ENCODE peak calls at places on chromosome 17, in eight cellular contexts. O is hepatocyte, J is RWPE1, D is esophagus squamous epithelium, L is tibial nerve, S is GM12878, E is right atrium auricular region, G is HCT116. U is an unnamed sample.

GRCh38 chr17:70621593-70621992 is 452.3 kb downstream of the KCNJ2 start:
- DNase-seq in J (no peak), E (no peak), S (no peak), O (no peak), L (no peak), G (no peak), D (no peak), U (no peak)

GRCh38 chr17:40528692-40529417 is 27.4 kb upstream of the TNS4 start:
- DNase-seq in S (no peak), L (peak; percentile 5), E (no peak), J (no peak), D (no peak), G (no peak), O (no peak), U (no peak)

GRCh38 chr17:75806822-75807500 is 22.4 kb downstream of the UNK start:
- DNase-seq in G (no peak), S (no peak), L (no peak), J (no peak), O (no peak), D (no peak), E (no peak), U (no peak)

GRCh38 chr17:73769480-73769879 is 125.2 kb upstream of the SDK2 start:
- DNase-seq in J (no peak), S (no peak), G (no peak), D (no peak), O (no peak), E (no peak), L (no peak), U (no peak)

GRCh38 chr17:8359769-8360168 is 16.7 kb downstream of the KRABD2 start:
- DNase-seq in J (peak; percentile 70), O (no peak), D (no peak), L (no peak), S (no peak), E (no peak), G (no peak), U (no peak)

GRCh38 chr17:31704483-31704882 is 154.6 kb downstream of the COPRS start:
- DNase-seq in L (no peak), O (no peak), G (no peak), E (no peak), J (no peak), D (no peak), S (no peak), U (no peak)

GRCh38 chr17:83160443-83161297 is 81.3 kb downstream of the METRNL start:
- DNase-seq in G (no peak), L (no peak), S (no peak), O (no peak), D (no peak), E (no peak), J (no peak), U (peak; percentile 12)

GRCh38 chr17:44847581-44847980 is at the start of gene HIGD1B:
- DNase-seq in S (no peak), E (no peak), L (no peak), J (no peak), O (no peak), D (no peak), G (no peak), U (no peak)

GRCh38 chr17:71412803-71413202 is 708.0 kb upstream of the SOX9 start:
- DNase-seq in S (no peak), G (peak; percentile 93), E (no peak), O (peak; percentile 41), D (no peak), J (peak; percentile 90), L (no peak), U (no peak)

GRCh38 chr17:1294157-1294717 is 14.8 kb downstream of the TRARG1 start:
- DNase-seq in O (no peak), G (no peak), J (no peak), D (no peak), E (no peak), L (no peak), S (no peak), U (no peak)

GRCh38 chr17:43359469-43360105 is 39.2 kb upstream of the ARL4D start:
- DNase-seq in J (no peak), L (no peak), E (no peak), D (no peak), S (no peak), G (no peak), O (no peak), U (no peak)

GRCh38 chr17:37373530-37374159 is 2.1 kb upstream of the C17orf78 start:
- DNase-seq in L (peak; percentile 34), J (peak; percentile 78), D (no peak), S (no peak), O (peak; percentile 87), E (peak; percentile 65), G (peak; percentile 76), U (peak; percentile 73)

GRCh38 chr17:8377422-8377821 is 918 bp upstream of the KRABD2 start:
- DNase-seq in S (no peak), D (no peak), G (no peak), L (no peak), E (no peak), O (no peak), J (no peak), U (no peak)

GRCh38 chr17:9002236-9002609 is 19.1 kb upstream of the NTN1 start:
- DNase-seq in S (no peak), E (no peak), G (no peak), J (no peak), L (no peak), D (no peak), O (no peak), U (no peak)

GRCh38 chr17:35127751-35128514 is 6.5 kb downstream of the FNDC8 start:
- DNase-seq in G (no peak), S (no peak), L (no peak), E (peak; percentile 82), D (no peak), O (peak; percentile 51), J (no peak), U (no peak)

GRCh38 chr17:64780096-64781012 is 118.2 kb upstream of the SMURF2 start:
- DNase-seq in J (peak; percentile 81), E (no peak), D (no peak), O (peak; percentile 83), G (peak; percentile 84), L (no peak), S (no peak), U (peak; percentile 73)

GRCh38 chr17:36597866-36598777 is 3.3 kb upstream of the MRM1 start:
- DNase-seq in L (no peak), J (no peak), O (no peak), D (no peak), S (no peak), G (no peak), E (no peak), U (no peak)

GRCh38 chr17:32136856-32137255 is 5.4 kb upstream of the RHOT1 start:
- DNase-seq in J (no peak), L (no peak), G (no peak), O (no peak), E (no peak), D (no peak), S (no peak), U (no peak)

GRCh38 chr17:76562734-76563148 is 22.9 kb downstream of the PRCD start:
- DNase-seq in E (no peak), O (no peak), L (no peak), S (no peak), G (no peak), D (no peak), J (peak; percentile 76), U (no peak)

GRCh38 chr17:37735165-37735564 is 9.7 kb downstream of the HNF1B start:
- DNase-seq in L (no peak), S (no peak), J (no peak), E (no peak), G (no peak), O (no peak), D (no peak), U (no peak)

GRCh38 chr17:7426203-7426863 is 917 bp downstream of the SPEM2 start:
- DNase-seq in L (no peak), E (no peak), J (no peak), D (no peak), O (no peak), G (no peak), S (no peak), U (no peak)

GRCh38 chr17:41965694-41966375 is 760 bp upstream of the CNP start:
- DNase-seq in J (peak; percentile 91), G (peak; percentile 82), D (no peak), S (no peak), O (peak; percentile 93), E (peak; percentile 67), L (no peak), U (peak; percentile 79)

GRCh38 chr17:77834170-77835115 is 124.1 kb upstream of the TNRC6C start:
- DNase-seq in E (peak; percentile 86), J (peak; percentile 88), S (peak; percentile 49), L (no peak), O (peak; percentile 92), D (no peak), G (peak; percentile 62), U (peak; percentile 92)

GRCh38 chr17:17062356-17062755 is 20.1 kb downstream of the MPRIP start:
- DNase-seq in D (no peak), J (no peak), E (no peak), O (no peak), L (no peak), G (no peak), S (no peak), U (peak; percentile 74)
- TF ChIP-seq CTCF in D (no peak), J (no peak), E (no peak), O (no peak), L (no peak), G (no peak), S (no peak), U (no peak)

DNA sequence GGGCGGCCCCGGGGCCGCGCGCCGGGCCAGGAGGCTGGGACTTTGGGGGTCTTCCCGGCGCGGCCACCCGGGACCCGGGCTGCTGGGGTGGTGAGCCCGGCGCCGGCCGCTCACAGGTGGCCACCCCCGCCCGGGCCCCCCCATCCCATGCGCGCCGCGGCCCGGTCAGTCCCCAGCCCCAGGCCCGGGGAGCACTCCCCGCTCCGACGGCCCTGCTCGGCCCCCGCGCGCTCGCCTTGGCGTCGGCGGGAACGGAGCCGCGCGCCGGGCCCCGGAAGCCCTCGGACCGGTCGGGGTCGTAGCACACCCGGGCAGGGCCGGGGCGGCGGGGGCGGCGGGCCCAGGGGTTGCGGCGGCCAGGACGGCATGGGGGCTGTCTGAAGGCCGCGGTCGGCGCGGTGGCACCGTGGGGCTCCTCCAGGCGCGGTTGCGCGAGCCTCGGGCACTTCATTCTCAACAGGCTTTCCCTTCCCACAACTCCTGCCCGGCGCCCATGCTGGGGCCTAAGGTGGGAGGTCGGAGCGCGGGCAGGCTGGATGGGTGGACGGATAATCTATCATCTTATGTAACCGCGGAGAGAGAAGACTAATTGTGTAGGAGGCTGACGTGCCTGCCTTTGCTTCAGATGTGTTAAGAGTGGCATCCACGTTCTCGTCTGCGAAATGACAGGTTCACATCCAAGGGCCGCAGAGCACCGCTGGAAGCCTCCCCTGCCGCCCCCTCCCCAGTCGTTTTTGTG is 607 bp downstream of the BAIAP2 start:
- DNase-seq in S (no peak), J (no peak), D (no peak), E (no peak), G (no peak), O (no peak), L (no peak), U (no peak)
- H3K27ac ChIP-seq in S (no peak overlapping the region), J (peak overlapping the region; percentile 98), D (peak overlapping the region; percentile 92), E (peak overlapping the region; percentile 79), G (peak overlapping the region; percentile 81), O (no peak overlapping the region), L (peak overlapping the region; percentile 88), U (no peak overlapping the region)

GRCh38 chr17:48134912-48135480 is 27.4 kb downstream of the SNX11 start:
- DNase-seq in G (no peak), E (no peak), S (no peak), D (no peak), L (no peak), O (no peak), J (no peak), U (no peak)
- TF ChIP-seq CTCF in G (peak; percentile 49), E (no peak), S (peak; percentile 30), D (no peak), L (no peak), O (peak; percentile 15), J (no peak), U (no peak)

GRCh38 chr17:4849011-4849536 is 15.9 kb downstream of the MINK1 start:
- DNase-seq in S (no peak), L (no peak), G (peak; percentile 12), E (no peak), J (peak; percentile 84), D (no peak), O (peak; percentile 48), U (no peak)
- H3K27ac ChIP-seq in S (no peak overlapping the region), L (peak overlapping the region; percentile 63), G (peak overlapping the region; percentile 34), E (no peak overlapping the region), J (peak overlapping the region; percentile 99), D (peak overlapping the region; percentile 93), O (peak overlapping the region; percentile 81), U (no peak overlapping the region)